ENCODE peak calls at places on chromosome 18, in ten cellular contexts. O is RWPE1; N is CD8-positive, alpha-beta T cell; C is psoas muscle; A is HFF-Myc; K is cardiac fibroblast; M is left lung; W is breast epithelium; G is fibroblast of the aortic adventitia; U is endothelial cell. L is an unnamed sample.

GRCh38 chr18:29123706-29124530 is 947.0 kb upstream of the CDH2 start:
- DNase-seq in O (peak; percentile 0), N (no peak), C (no peak), A (no peak), K (peak; percentile 39), M (no peak), W (no peak), G (peak; percentile 38), U (no peak), L (no peak)

GRCh38 chr18:55790296-55790695 is 202.3 kb upstream of the TCF4 start:
- DNase-seq in O (peak; percentile 59), N (no peak), C (no peak), A (no peak), K (peak; percentile 67), M (no peak), W (no peak), G (peak; percentile 87), U (no peak), L (no peak)

GRCh38 chr18:54947115-54947514 is 12.1 kb downstream of the CCDC68 start:
- DNase-seq in O (no peak), N (no peak), C (no peak), A (no peak), K (peak; percentile 47), M (no peak), W (no peak), G (peak; percentile 22), U (no peak), L (no peak)

GRCh38 chr18:5914016-5914415 is 18.7 kb upstream of the TMEM200C start:
- DNase-seq in O (no peak), N (no peak), C (no peak), A (no peak), K (no peak), M (no peak), W (no peak), G (no peak), U (no peak), L (no peak)

GRCh38 chr18:23226386-23226785 is 91.1 kb downstream of the CABLES1 start:
- DNase-seq in O (no peak), N (no peak), C (no peak), A (no peak), K (peak; percentile 81), M (no peak), W (no peak), G (peak; percentile 78), U (no peak), L (no peak)

GRCh38 chr18:41170346-41170745 is 784.7 kb upstream of the PIK3C3 start:
- DNase-seq in O (no peak), N (no peak), C (no peak), A (no peak), K (peak; percentile 56), M (no peak), W (no peak), G (no peak), U (no peak), L (no peak)

GRCh38 chr18:77107218-77107815 is 25.3 kb downstream of the MBP start:
- DNase-seq in O (no peak), N (no peak), C (peak; percentile 39), A (no peak), K (peak; percentile 71), M (no peak), W (no peak), G (peak; percentile 49), U (no peak), L (no peak)

GRCh38 chr18:46632401-46633089 is 24.5 kb downstream of the LOXHD1 start:
- DNase-seq in O (peak; percentile 79), N (no peak), C (no peak), A (no peak), K (no peak), M (no peak), W (no peak), G (peak; percentile 9), U (no peak), L (no peak)

GRCh38 chr18:48860276-48861180 is 90.2 kb downstream of the SMAD7 start:
- DNase-seq in O (no peak), N (no peak), C (no peak), A (no peak), K (no peak), M (no peak), W (no peak), G (no peak), U (no peak), L (no peak)

GRCh38 chr18:57125627-57126026 is 21.3 kb upstream of the BOD1L2 start:
- DNase-seq in O (no peak), N (no peak), C (no peak), A (no peak), K (no peak), M (no peak), W (no peak), G (no peak), U (no peak), L (no peak)

GRCh38 chr18:42108071-42108470 is 153.0 kb downstream of the PIK3C3 start:
- DNase-seq in O (no peak), N (no peak), C (no peak), A (no peak), K (no peak), M (no peak), W (no peak), G (no peak), U (no peak), L (no peak)

DNA sequence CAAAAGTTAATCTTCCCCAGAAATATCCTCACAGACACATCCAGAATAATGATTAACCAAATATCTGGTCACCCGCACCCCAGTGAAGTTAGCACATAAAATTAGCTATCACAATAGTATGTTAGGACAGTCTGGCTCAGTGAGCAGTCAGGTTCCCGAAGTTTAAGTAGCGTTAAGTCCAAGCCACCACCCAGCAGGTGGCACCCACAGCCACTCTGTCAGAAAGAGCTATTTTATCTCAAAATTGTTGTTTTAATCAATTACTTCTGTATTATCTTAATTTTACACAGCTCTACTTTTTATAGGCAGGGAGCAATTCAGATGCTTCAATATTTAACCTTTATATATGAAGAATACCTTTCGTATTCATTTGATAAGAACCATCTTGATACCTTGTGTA is 537.5 kb downstream of the MBD2 start:
- DNase-seq in O (no peak), N (no peak), C (no peak), A (no peak), K (no peak), M (no peak), W (no peak), G (peak; percentile 9), U (no peak), L (no peak)
- TF ChIP-seq CTCF in O (no peak), N (no peak), C (no peak), A (no peak), K (no peak), M (no peak), W (no peak), G (no peak), U (no peak), L (peak; percentile 13)

GRCh38 chr18:62458868-62459716 is 63.7 kb upstream of the ZCCHC2 start:
- DNase-seq in O (no peak), N (no peak), C (peak; percentile 62), A (no peak), K (no peak), M (no peak), W (no peak), G (no peak), U (no peak), L (no peak)

GRCh38 chr18:62460851-62461300 is 61.9 kb upstream of the ZCCHC2 start:
- DNase-seq in O (no peak), N (no peak), C (no peak), A (no peak), K (peak; percentile 77), M (no peak), W (no peak), G (peak; percentile 28), U (no peak), L (no peak)

GRCh38 chr18:62457830-62458229 is 65.0 kb upstream of the ZCCHC2 start:
- DNase-seq in O (no peak), N (no peak), C (no peak), A (no peak), K (no peak), M (no peak), W (no peak), G (no peak), U (no peak), L (no peak)

GRCh38 chr18:62455222-62455621 is 67.6 kb upstream of the ZCCHC2 start:
- DNase-seq in O (no peak), N (no peak), C (no peak), A (no peak), K (no peak), M (no peak), W (no peak), G (no peak), U (no peak), L (no peak)

GRCh38 chr18:62458346-62458745 is 64.5 kb upstream of the ZCCHC2 start:
- DNase-seq in O (no peak), N (no peak), C (no peak), A (no peak), K (no peak), M (no peak), W (no peak), G (no peak), U (no peak), L (no peak)
- TF ChIP-seq CTCF in O (no peak), N (no peak), C (no peak), A (no peak), K (no peak), M (no peak), W (no peak), G (no peak), U (no peak), L (no peak)

GRCh38 chr18:8901019-8901418 is 195.7 kb downstream of the MTCL1 start:
- DNase-seq in O (no peak), N (no peak), C (no peak), A (no peak), K (no peak), M (no peak), W (no peak), G (no peak), U (no peak), L (no peak)

GRCh38 chr18:8895987-8896619 is 190.7 kb downstream of the MTCL1 start:
- DNase-seq in O (no peak), N (no peak), C (no peak), A (peak; percentile 95), K (peak; percentile 80), M (no peak), W (no peak), G (peak; percentile 89), U (no peak), L (peak; percentile 78)

GRCh38 chr18:8895341-8895740 is 190.0 kb downstream of the MTCL1 start:
- DNase-seq in O (no peak), N (no peak), C (no peak), A (no peak), K (no peak), M (no peak), W (no peak), G (no peak), U (no peak), L (no peak)

GRCh38 chr18:8900552-8900951 is 195.2 kb downstream of the MTCL1 start:
- DNase-seq in O (no peak), N (no peak), C (no peak), A (no peak), K (no peak), M (no peak), W (no peak), G (no peak), U (no peak), L (no peak)

GRCh38 chr18:8898990-8899389 is 193.6 kb downstream of the MTCL1 start:
- DNase-seq in O (no peak), N (no peak), C (no peak), A (no peak), K (peak; percentile 5), M (no peak), W (no peak), G (no peak), U (no peak), L (no peak)
- TF ChIP-seq CTCF in O (no peak), N (no peak), C (no peak), A (no peak), K (no peak), M (no peak), W (no peak), G (no peak), U (no peak), L (no peak)

GRCh38 chr18:30376515-30376914 is 666.0 kb downstream of the DSC3 start:
- DNase-seq in O (no peak), N (no peak), C (no peak), A (no peak), K (no peak), M (no peak), W (no peak), G (no peak), U (no peak), L (no peak)
- TF ChIP-seq CTCF in O (no peak), N (no peak), C (no peak), A (no peak), K (no peak), M (no peak), W (no peak), G (no peak), U (peak; percentile 26), L (no peak)